ENCODE peak calls at places on chromosomes 7 and 10, in four cellular contexts. One of them, this sample, is unnamed.

GRCh38 chr10:122541541-122542002 is 19.0 kb upstream of the DMBT1 start:
- DNase-seq in HCT116: no peak
- DNase-seq in HepG2: peak; percentile 12
- DNase-seq in K562: no peak
- DNase-seq in this sample: no peak

GRCh38 chr7:6218324-6218723 is 54.1 kb downstream of the CYTH3 start:
- DNase-seq in HCT116: no peak
- DNase-seq in HepG2: no peak
- DNase-seq in K562: no peak
- DNase-seq in this sample: no peak

GRCh38 chr7:17946591-17946990 is 6.3 kb upstream of the SNX13 start:
- DNase-seq in HCT116: no peak
- DNase-seq in HepG2: no peak
- DNase-seq in K562: no peak
- DNase-seq in this sample: no peak

GRCh38 chr7:111756687-111757178 is 194.4 kb upstream of the IMMP2L start:
- DNase-seq in HCT116: no peak
- DNase-seq in HepG2: no peak
- DNase-seq in K562: no peak
- DNase-seq in this sample: no peak

GRCh38 chr7:18889436-18889835 is 228.0 kb downstream of the TWIST1 start:
- DNase-seq in HCT116: no peak
- DNase-seq in HepG2: no peak
- DNase-seq in K562: no peak
- DNase-seq in this sample: no peak

GRCh38 chr10:82934429-82934828 is 1059.4 kb downstream of the NRG3 start:
- DNase-seq in HCT116: no peak
- DNase-seq in HepG2: no peak
- DNase-seq in K562: no peak
- DNase-seq in this sample: peak; percentile 0

GRCh38 chr7:128005759-128006159 is 25.5 kb downstream of the LRRC4 start:
- DNase-seq in HCT116: no peak
- DNase-seq in HepG2: peak; percentile 87
- DNase-seq in K562: no peak
- DNase-seq in this sample: no peak

GRCh38 chr7:117791877-117792780 is 81.1 kb downstream of the CTTNBP2 start:
- DNase-seq in HCT116: no peak
- DNase-seq in HepG2: no peak
- DNase-seq in K562: peak; percentile 46
- DNase-seq in this sample: no peak

GRCh38 chr7:13991791-13992620 is 2.5 kb upstream of the ETV1 start:
- DNase-seq in HCT116: no peak
- DNase-seq in HepG2: no peak
- DNase-seq in K562: no peak
- DNase-seq in this sample: no peak

GRCh38 chr7:121394709-121395140 is 1.4 kb downstream of the FAM3C start:
- DNase-seq in HCT116: no peak
- DNase-seq in HepG2: peak; percentile 50
- DNase-seq in K562: no peak
- DNase-seq in this sample: no peak

GRCh38 chr7:157752832-157753291 is 416.1 kb downstream of the DNAJB6 start:
- DNase-seq in HCT116: no peak
- DNase-seq in HepG2: no peak
- DNase-seq in K562: no peak
- DNase-seq in this sample: no peak

GRCh38 chr7:135685306-135686084 is 23.2 kb downstream of the STMP1 start:
- DNase-seq in HCT116: no peak
- DNase-seq in HepG2: no peak
- DNase-seq in K562: no peak
- DNase-seq in this sample: no peak

GRCh38 chr7:25907214-25907613 is 244.8 kb upstream of the NFE2L3 start:
- DNase-seq in HCT116: no peak
- DNase-seq in HepG2: no peak
- DNase-seq in K562: no peak
- DNase-seq in this sample: no peak

GRCh38 chr7:70494977-70495376 is 637.0 kb upstream of the GALNT17 start:
- DNase-seq in HCT116: no peak
- DNase-seq in HepG2: no peak
- DNase-seq in K562: no peak
- DNase-seq in this sample: no peak

GRCh38 chr7:127652333-127653248 is 597 bp downstream of the SND1 start:
- DNase-seq in HCT116: no peak
- DNase-seq in HepG2: no peak
- DNase-seq in K562: no peak
- DNase-seq in this sample: no peak

DNA sequence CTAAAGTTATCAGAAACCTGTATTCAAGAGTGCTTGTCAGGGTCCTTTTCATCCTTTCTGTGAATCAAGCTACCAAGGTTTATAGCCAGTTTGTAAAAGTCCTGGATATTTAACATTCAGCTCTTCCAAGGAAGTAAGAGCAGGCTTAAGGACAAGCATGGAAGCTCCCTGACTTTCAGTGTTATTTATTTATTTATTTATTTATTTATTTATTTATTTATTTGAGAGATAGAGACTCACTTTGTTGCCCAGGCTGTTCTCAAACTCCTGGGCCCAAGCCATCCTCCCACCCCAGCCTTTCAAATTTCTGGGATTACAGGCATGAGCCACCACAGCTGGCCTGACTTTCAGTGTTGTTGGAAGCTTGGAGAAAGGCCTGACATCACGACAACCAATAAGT is 44.4 kb upstream of the RELN start:
- DNase-seq in HCT116: no peak
- DNase-seq in HepG2: no peak
- DNase-seq in K562: no peak
- DNase-seq in this sample: no peak
- TF ChIP-seq REST in HCT116: no peak
- TF ChIP-seq REST in HepG2: no peak
- TF ChIP-seq REST in K562: no peak
- TF ChIP-seq REST in this sample: no peak

GRCh38 chr7:139716156-139716942 is 61.4 kb downstream of the HIPK2 start:
- DNase-seq in HCT116: no peak
- DNase-seq in HepG2: no peak
- DNase-seq in K562: no peak
- DNase-seq in this sample: no peak

GRCh38 chr7:139715194-139715815 is 62.5 kb downstream of the HIPK2 start:
- DNase-seq in HCT116: no peak
- DNase-seq in HepG2: no peak
- DNase-seq in K562: no peak
- DNase-seq in this sample: no peak

GRCh38 chr7:139713061-139713460 is 64.7 kb downstream of the HIPK2 start:
- DNase-seq in HCT116: no peak
- DNase-seq in HepG2: no peak
- DNase-seq in K562: no peak
- DNase-seq in this sample: no peak

GRCh38 chr7:139713835-139714162 is 64.0 kb downstream of the HIPK2 start:
- DNase-seq in HCT116: no peak
- DNase-seq in HepG2: no peak
- DNase-seq in K562: no peak
- DNase-seq in this sample: no peak

DNA sequence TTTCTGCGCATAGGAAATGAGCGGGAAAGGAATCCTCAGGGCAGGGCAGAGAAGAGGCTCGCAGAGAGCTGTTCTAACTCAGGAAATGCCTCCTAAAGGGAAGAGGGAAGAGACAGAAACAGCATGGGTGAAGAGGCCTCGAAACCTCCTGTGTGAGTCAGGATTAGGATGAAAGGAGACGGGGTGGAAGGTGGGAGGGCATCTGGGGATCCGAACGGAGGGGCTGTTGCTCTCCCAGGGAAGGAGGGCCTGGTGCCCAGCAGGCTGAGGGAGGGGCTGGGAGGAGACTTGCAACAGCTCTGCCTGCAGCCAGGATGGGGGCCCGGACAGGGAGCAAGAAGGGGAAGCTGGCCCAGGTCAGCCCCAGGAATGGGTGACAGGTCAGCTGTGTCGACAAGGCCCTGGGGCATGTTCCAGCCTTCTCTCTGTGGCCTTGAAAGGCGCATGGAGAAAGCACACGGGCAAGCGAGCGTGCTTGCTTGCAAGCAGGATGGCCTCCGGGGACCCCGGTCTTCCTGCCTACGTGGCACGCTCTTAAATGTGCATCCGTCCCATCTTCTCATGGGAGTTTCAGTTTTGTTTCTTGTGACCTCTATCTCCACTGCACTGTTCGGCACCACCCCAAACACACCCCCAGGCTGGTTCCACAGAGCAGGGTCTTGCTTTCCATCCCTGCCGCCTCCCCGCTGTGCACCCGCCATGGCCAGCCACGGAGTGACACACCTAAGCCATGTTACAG is 63.5 kb downstream of the HIPK2 start:
- DNase-seq in HCT116: no peak
- DNase-seq in HepG2: no peak
- DNase-seq in K562: no peak
- DNase-seq in this sample: no peak
- TF ChIP-seq TCF7L2 in HCT116: no peak
- TF ChIP-seq TCF7L2 in HepG2: no peak
- TF ChIP-seq TCF7L2 in K562: no peak
- TF ChIP-seq TCF7L2 in this sample: no peak

GRCh38 chr10:75272896-75273295 is 37.1 kb upstream of the COMTD1 start:
- DNase-seq in HCT116: no peak
- DNase-seq in HepG2: peak; percentile 12
- DNase-seq in K562: no peak
- DNase-seq in this sample: no peak
- TF ChIP-seq CTCF in HCT116: no peak
- TF ChIP-seq CTCF in HepG2: peak; percentile 36
- TF ChIP-seq CTCF in K562: no peak
- TF ChIP-seq CTCF in this sample: no peak

GRCh38 chr10:92112462-92112861 is 178.4 kb downstream of the CPEB3 start:
- DNase-seq in HCT116: no peak
- DNase-seq in HepG2: no peak
- DNase-seq in K562: no peak
- DNase-seq in this sample: no peak

GRCh38 chr10:92110039-92110794 is 180.7 kb downstream of the CPEB3 start:
- DNase-seq in HCT116: no peak
- DNase-seq in HepG2: no peak
- DNase-seq in K562: no peak
- DNase-seq in this sample: no peak

GRCh38 chr10:92108747-92109146 is 182.1 kb downstream of the CPEB3 start:
- DNase-seq in HCT116: no peak
- DNase-seq in HepG2: no peak
- DNase-seq in K562: no peak
- DNase-seq in this sample: no peak

GRCh38 chr10:92114201-92114600 is 176.7 kb downstream of the CPEB3 start:
- DNase-seq in HCT116: no peak
- DNase-seq in HepG2: peak; percentile 77
- DNase-seq in K562: no peak
- DNase-seq in this sample: no peak

DNA sequence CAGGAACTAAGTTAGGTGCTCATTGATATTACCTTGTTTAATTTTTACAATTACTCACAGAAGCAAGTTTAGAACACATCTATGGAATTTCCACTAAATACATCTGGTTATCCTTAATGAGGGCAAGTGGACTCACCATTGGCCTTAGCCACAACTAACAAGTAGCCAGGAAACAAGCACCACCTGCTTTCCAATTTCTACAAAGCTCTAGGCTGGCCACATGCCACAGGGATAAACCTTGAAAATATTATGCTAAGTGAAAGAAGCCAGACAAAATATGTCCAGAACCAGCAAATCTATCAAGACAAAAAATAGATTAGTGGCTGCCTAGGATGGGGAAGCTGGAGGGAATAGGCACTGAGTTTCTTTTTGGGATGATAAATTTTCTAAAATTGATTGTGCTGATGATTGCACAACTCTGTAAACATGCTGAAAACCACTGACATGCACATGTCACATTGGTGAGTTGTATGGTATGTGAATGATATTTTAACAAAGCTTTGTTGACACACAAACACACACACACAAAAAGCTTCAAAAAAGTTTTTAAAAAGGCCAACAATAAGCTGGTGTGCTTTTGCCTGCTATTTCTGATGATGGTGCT is 179.4 kb downstream of the CPEB3 start:
- DNase-seq in HCT116: no peak
- DNase-seq in HepG2: peak; percentile 43
- DNase-seq in K562: no peak
- DNase-seq in this sample: no peak
- TF ChIP-seq REST in HCT116: no peak
- TF ChIP-seq REST in HepG2: no peak
- TF ChIP-seq REST in K562: no peak
- TF ChIP-seq REST in this sample: no peak

GRCh38 chr10:124071141-124071540 is 22.3 kb downstream of the CHST15 start:
- DNase-seq in HCT116: no peak
- DNase-seq in HepG2: no peak
- DNase-seq in K562: no peak
- DNase-seq in this sample: no peak
- TF ChIP-seq TCF7L2 in HCT116: no peak
- TF ChIP-seq TCF7L2 in HepG2: no peak
- TF ChIP-seq TCF7L2 in K562: no peak
- TF ChIP-seq TCF7L2 in this sample: no peak

DNA sequence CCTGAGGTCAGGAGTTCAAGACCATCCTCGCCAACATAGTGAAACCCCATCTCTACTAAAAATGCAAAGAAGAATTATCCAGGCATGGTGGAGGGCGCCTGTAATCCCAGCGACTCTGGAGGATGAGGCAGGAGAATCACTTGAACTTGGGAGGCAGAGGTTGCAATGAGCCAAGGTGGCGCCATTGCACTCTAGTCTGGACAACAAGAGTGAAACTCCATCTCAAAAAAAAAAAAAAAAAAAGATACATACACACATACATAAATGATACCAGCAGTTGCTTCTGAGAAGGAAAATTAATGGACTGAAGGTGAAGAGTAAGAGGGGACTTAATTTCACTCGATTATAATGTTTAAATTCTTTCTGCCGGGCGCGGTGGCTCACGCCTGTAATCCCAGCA is 40.2 kb upstream of the PAX2 start:
- DNase-seq in HCT116: peak; percentile 22
- DNase-seq in HepG2: no peak
- DNase-seq in K562: no peak
- DNase-seq in this sample: no peak
- TF ChIP-seq CTCF in HCT116: peak; percentile 35
- TF ChIP-seq CTCF in HepG2: peak; percentile 6
- TF ChIP-seq CTCF in K562: no peak
- TF ChIP-seq CTCF in this sample: no peak